ENCODE peak calls at places on chromosomes 13 and 19, in four cellular contexts. E, J, A and X are unnamed samples.

GRCh38 chr19:55579766-55580621 is 654 bp downstream of the ZNF579 start:
- DNase-seq in E (no peak), J (peak; percentile 42), A (peak; percentile 10), X (no peak)

GRCh38 chr13:40130871-40131636 is 475.6 kb downstream of the COG6 start:
- DNase-seq in A (peak; percentile 67), E (no peak), J (no peak), X (no peak)

GRCh38 chr13:51729853-51730553 is 74.0 kb downstream of the DHRS12 start:
- DNase-seq in J (no peak), E (no peak), A (peak; percentile 77), X (peak; percentile 90)

GRCh38 chr19:17337675-17338439 is 504 bp downstream of the GTPBP3 start:
- DNase-seq in A (peak; percentile 36), E (no peak), J (no peak), X (no peak)

GRCh38 chr13:44132710-44133109 is 240.9 kb upstream of the SERP2 start:
- DNase-seq in A (peak; percentile 64), J (peak; percentile 79), E (peak; percentile 70), X (peak; percentile 93)

GRCh38 chr13:20035130-20035529 is 76.6 kb downstream of the ZMYM2 start:
- DNase-seq in E (no peak), J (no peak), A (no peak), X (no peak)

GRCh38 chr19:53554804-53555203 is 16.9 kb downstream of the ZNF331 start:
- DNase-seq in A (no peak), J (no peak), E (no peak), X (no peak)

GRCh38 chr19:15118789-15119494 is 11.7 kb downstream of the SYDE1 start:
- DNase-seq in J (no peak), A (no peak), E (no peak), X (no peak)

GRCh38 chr13:36130542-36131214 is 504 bp downstream of the DCLK1 start:
- DNase-seq in J (peak; percentile 34), E (peak; percentile 30), A (no peak), X (peak; percentile 69)

GRCh38 chr13:113971471-113972231 is 2.2 kb downstream of the C13orf46 start:
- DNase-seq in A (no peak), E (peak; percentile 12), J (no peak), X (no peak)

DNA sequence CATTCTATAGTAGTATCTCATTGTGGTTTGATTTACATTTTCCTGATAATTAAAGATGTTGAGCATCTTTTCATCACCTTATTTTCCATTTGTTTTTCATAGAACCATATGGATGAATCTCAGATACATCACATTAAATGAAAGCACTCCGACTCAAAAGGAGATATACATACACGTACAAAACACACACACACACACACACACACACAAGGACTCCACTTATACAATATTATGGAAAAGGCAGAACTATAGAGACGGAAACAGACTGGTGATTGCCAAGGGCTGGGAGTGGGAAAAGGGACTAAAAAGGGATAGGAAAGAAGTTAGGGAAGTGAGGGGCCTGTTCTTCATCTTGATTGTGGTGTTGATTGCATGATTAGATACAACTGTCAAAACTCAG is 24.3 kb downstream of the ZNF585A start:
- DNase-seq in J (no peak), A (no peak), E (no peak), X (no peak)
- H3K9me3 ChIP-seq in J (no peaks in the 10 kb centered on the region), A (peaks cover 52% of the 10 kb centered on the region), E (peaks cover 94% of the 10 kb centered on the region), X (peaks cover 98% of the 10 kb centered on the region)

GRCh38 chr13:49220035-49220855 is at the start of gene MLNR:
- DNase-seq in A (peak; percentile 14), E (no peak), J (peak; percentile 16), X (no peak)

GRCh38 chr13:49216334-49216733 is 3.8 kb upstream of the MLNR start:
- DNase-seq in A (no peak), J (no peak), E (no peak), X (no peak)

GRCh38 chr13:49219647-49220034 is 497 bp upstream of the MLNR start:
- DNase-seq in E (no peak), J (no peak), A (no peak), X (no peak)

GRCh38 chr13:49217962-49218492 is 2.1 kb upstream of the MLNR start:
- DNase-seq in J (no peak), A (no peak), E (no peak), X (no peak)

DNA sequence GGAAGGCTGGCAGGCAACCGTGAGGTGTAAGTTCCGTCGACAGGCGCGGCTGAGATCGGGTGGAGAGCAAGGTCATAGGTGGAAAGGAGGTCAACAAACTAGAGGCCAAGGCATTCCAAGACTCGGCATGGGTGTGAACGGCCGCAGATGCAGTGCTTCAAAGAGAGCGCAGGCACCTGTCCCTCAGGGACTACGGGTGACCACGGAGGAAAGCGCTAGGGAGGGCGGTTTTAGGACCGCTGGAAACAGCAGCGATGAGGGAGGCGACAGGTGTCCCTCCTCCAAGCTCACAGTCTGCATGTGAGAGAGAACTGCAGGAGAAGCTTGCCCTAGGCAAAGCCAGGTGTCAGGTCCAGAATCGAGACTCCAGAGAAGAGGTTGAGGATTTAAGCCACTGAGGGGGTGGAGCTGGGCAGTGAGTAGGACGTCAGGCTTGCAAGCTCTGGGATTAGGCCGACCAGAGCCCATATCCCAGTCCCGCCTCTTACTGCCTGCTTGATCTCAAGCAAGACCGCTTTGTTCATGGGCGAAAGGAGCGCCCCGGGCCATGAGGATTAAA is 1.6 kb upstream of the MLNR start:
- DNase-seq in E (no peak), A (no peak), J (no peak), X (no peak)
- H3K4me3 ChIP-seq in E (no peak overlapping the region), A (no peak overlapping the region), J (no peak overlapping the region), X (no peak overlapping the region)

DNA sequence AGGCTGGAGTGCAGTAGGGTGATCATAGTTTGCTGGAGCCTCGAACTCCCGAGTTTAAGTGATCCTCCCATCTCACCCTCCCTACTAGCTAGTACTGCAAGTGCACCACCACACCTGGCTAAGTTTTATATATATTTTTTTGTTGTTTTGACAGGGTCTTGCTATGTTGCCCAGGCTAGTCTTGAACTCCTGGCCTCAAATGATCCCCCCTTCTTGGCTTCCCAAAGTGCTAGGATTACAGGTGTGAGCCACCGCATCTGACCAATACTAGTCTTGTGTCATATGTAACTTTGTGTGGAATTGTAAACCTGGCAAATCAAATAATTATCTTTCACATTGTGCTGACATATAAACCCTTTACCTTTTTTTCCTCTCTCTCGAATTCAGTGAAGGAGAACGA is 10.2 kb downstream of the HNRNPM start:
- DNase-seq in J (no peak), E (no peak), A (no peak), X (no peak)
- H3K4me1 ChIP-seq in J (peaks cover 100% of the 10 kb centered on the region), E (peaks cover 100% of the 10 kb centered on the region), A (peaks cover 34% of the 10 kb centered on the region), X (peaks cover 64% of the 10 kb centered on the region)

DNA sequence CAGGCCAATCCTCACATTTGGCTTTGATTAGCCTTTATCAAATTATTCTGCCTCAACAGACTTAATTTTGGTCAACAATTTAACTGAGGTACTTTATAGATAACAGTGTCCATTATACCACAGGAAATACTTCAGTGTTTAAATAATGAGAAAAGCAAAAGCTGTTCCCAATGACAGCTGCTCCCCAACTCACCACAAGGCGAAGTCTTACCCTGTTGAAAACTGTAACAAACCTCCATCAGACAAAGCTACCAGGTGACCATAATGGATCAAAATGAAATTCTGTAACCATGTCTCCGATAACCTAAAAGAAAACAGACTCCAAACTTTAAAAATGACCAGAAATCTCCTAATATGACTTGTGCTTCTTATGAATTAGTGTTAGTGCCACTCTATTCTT is 50.3 kb downstream of the ZNF44 start:
- DNase-seq in A (no peak), J (no peak), E (no peak), X (no peak)
- H3K9me3 ChIP-seq in A (peaks cover 48% of the 10 kb centered on the region), J (no peaks in the 10 kb centered on the region), E (peaks cover 57% of the 10 kb centered on the region), X (peaks cover 72% of the 10 kb centered on the region)

GRCh38 chr19:42199440-42200115 is 17.9 kb downstream of the DEDD2 start:
- DNase-seq in E (peak; percentile 35), J (peak; percentile 26), A (peak; percentile 80), X (no peak)

GRCh38 chr19:42200116-42200740 is 17.2 kb downstream of the DEDD2 start:
- DNase-seq in A (no peak), J (no peak), E (no peak), X (no peak)

GRCh38 chr19:42203700-42204099 is 13.8 kb downstream of the DEDD2 start:
- DNase-seq in E (no peak), J (no peak), A (no peak), X (no peak)

GRCh38 chr19:42202290-42202867 is 15.1 kb downstream of the DEDD2 start:
- DNase-seq in E (no peak), A (no peak), J (no peak), X (no peak)

DNA sequence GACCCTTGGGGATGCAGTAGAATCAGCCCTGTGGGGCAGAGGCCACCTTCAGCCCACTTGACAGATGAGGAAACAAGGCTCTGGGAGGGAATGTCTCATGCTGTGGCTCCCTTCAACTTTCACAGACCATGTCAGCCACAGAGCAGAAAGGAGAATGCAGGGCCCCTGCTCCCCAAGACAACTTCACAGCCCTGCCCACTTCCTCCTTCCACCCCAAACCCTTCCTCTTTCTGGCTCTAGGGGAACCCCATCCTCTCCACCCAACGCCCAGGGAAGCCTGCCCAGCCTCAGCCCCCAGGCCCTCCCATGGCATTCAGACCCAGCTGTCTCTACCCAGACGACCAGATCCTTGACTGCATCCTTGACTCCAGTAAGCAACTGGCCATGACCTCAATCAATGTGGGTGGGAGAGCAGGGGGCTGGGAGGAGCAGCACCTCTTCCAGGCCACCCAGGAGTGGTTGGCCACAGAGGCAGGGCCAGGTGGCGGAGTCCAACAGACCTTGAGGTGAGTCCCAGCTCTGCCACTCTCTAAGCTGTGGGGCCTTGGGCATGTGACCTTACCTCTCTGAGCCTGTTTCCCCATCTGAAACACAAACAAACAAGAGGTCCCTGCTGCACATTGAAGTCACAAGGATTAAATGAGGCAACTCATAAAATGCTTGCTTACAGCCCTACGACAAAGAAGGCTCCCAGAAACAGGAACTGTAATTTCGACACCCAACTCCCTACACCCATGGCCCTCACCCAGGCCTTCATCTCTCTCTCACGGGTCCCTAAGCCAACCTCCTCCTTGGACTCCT is 15.8 kb downstream of the DEDD2 start:
- DNase-seq in J (no peak), A (no peak), E (peak; percentile 32), X (no peak)
- H3K4me3 ChIP-seq in J (no peak overlapping the region), A (no peak overlapping the region), E (no peak overlapping the region), X (no peak overlapping the region)

GRCh38 chr19:38733241-38733492 is 11.1 kb downstream of the CAPN12 start:
- DNase-seq in E (no peak), A (no peak), J (no peak), X (no peak)

GRCh38 chr19:38733493-38734175 is 10.6 kb downstream of the CAPN12 start:
- DNase-seq in A (peak; percentile 48), E (no peak), J (no peak), X (peak; percentile 70)

GRCh38 chr19:38730470-38730730 is 13.9 kb downstream of the CAPN12 start:
- DNase-seq in E (no peak), A (no peak), J (no peak), X (no peak)

GRCh38 chr19:38730731-38731589 is 13.3 kb downstream of the CAPN12 start:
- DNase-seq in J (no peak), E (no peak), A (no peak), X (peak; percentile 66)

DNA sequence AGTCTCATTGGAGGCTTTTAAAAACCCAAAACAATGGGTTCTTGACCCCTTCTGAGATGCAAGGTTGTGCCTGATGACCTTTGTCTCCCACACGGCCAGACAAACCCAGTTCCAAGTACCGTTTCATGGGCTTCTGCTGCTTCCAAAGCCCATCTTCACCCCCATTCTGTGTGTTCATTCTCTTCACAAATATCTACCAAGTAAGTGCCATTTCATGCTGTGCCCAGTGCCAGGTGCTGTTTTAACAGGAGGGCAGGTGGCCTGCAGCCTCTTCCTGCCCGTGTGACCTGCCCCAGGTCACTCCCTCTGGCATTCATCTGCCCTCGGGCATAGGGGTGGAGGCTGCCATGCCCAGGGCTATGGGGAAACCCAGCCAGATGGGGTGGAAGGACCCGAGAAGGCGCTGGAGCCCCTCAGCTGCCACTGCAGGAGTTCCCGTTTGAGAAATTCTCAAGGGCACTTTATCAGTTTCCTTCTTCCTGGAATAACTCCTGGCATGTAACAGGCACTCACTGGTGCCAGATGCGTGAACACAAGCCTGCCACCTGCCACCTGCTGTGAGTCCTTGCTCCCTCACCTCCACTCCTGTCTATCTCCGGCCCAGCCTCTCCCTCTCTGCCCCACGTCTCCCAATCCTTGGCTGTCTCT is 12.5 kb downstream of the CAPN12 start:
- DNase-seq in E (no peak), A (no peak), J (no peak), X (peak; percentile 62)
- H3K4me1 ChIP-seq in E (peaks cover 80% of the 10 kb centered on the region), A (peaks cover 30% of the 10 kb centered on the region), J (peaks cover 74% of the 10 kb centered on the region), X (peaks cover 6% of the 10 kb centered on the region)